ENCODE peak calls at places on chromosomes 12 and 14, in six cellular contexts. O is progenitor cell of endocrine pancreas, V is foreskin keratinocyte, X is ovary, N is AG09319, W is WTC11. T is an unnamed sample.

GRCh38 chr12:25372002-25372401 is 121.3 kb upstream of the KRAS start:
- DNase-seq in W (no peak), O (no peak), N (no peak), V (no peak), X (no peak), T (no peak)

GRCh38 chr14:72594099-72594901 is 299.6 kb downstream of the DPF3 start:
- DNase-seq in O (no peak), N (no peak), V (no peak), X (no peak), W (no peak), T (no peak)

GRCh38 chr12:130468186-130468585 is 130.5 kb downstream of the PIWIL1 start:
- DNase-seq in X (no peak), N (no peak), W (no peak), O (no peak), V (no peak), T (no peak)

GRCh38 chr14:100577321-100577985 is 9.8 kb downstream of the BEGAIN start:
- DNase-seq in V (no peak), O (no peak), X (peak; percentile 14), W (peak; percentile 8), N (no peak), T (no peak)

GRCh38 chr12:75591628-75592027 is 80.2 kb upstream of the KRR1 start:
- DNase-seq in V (no peak), W (no peak), N (no peak), X (no peak), O (no peak), T (no peak)

GRCh38 chr14:60151715-60152114 is 13.5 kb downstream of the DHRS7 start:
- DNase-seq in W (no peak), N (peak; percentile 82), V (peak; percentile 82), X (no peak), O (no peak), T (no peak)

GRCh38 chr14:54147285-54147684 is 190.7 kb upstream of the BMP4 start:
- DNase-seq in X (no peak), W (no peak), V (peak; percentile 70), N (no peak), O (no peak), T (no peak)

GRCh38 chr14:106845286-106846087 is 1319.1 kb downstream of the TMEM121 start:
- DNase-seq in V (no peak), N (no peak), X (peak; percentile 55), W (no peak), O (no peak), T (no peak)

GRCh38 chr14:69886843-69887242 is 7.6 kb downstream of the SMOC1 start:
- DNase-seq in X (no peak), N (no peak), V (no peak), O (no peak), W (no peak), T (no peak)

GRCh38 chr12:26195641-26196423 is 459 bp downstream of the SSPN start:
- DNase-seq in O (peak; percentile 46), W (peak; percentile 39), N (no peak), X (peak; percentile 65), V (no peak), T (peak; percentile 37)

GRCh38 chr14:23008836-23009235 is 1.1 kb downstream of the C14orf93 start:
- DNase-seq in O (no peak), N (no peak), X (no peak), W (no peak), V (no peak), T (no peak)

GRCh38 chr12:22334696-22335290 is at the start of gene ST8SIA1:
- DNase-seq in N (no peak), W (peak; percentile 53), O (peak; percentile 54), X (peak; percentile 40), V (no peak), T (peak; percentile 57)

GRCh38 chr12:75781532-75782046 is 250.0 kb downstream of the PHLDA1 start:
- DNase-seq in N (no peak), O (no peak), V (peak; percentile 90), W (no peak), X (no peak), T (no peak)

GRCh38 chr14:100071545-100071944 is 6.3 kb downstream of the EVL start:
- DNase-seq in O (no peak), V (no peak), N (no peak), W (no peak), X (no peak), T (no peak)

GRCh38 chr14:75993567-75994041 is 8.0 kb downstream of the IFT43 start:
- DNase-seq in V (no peak), N (no peak), O (no peak), W (no peak), X (no peak), T (no peak)

GRCh38 chr12:48940181-48940580 is 14.9 kb upstream of the FKBP11 start:
- DNase-seq in X (no peak), W (no peak), V (no peak), N (no peak), O (no peak), T (no peak)

GRCh38 chr14:78154827-78155226 is 15.3 kb upstream of the NRXN3 start:
- DNase-seq in V (no peak), N (no peak), O (no peak), X (no peak), W (peak; percentile 58), T (no peak)

GRCh38 chr12:64039285-64039871 is 182.7 kb downstream of the KICS2 start:
- DNase-seq in O (no peak), W (no peak), V (no peak), X (no peak), N (peak; percentile 36), T (no peak)

GRCh38 chr14:61620130-61620946 is 75.0 kb upstream of the HIF1A start:
- DNase-seq in W (no peak), V (peak; percentile 6), O (no peak), X (no peak), N (peak; percentile 87), T (no peak)

GRCh38 chr12:26428420-26428819 is 233.0 kb downstream of the SSPN start:
- DNase-seq in W (no peak), V (no peak), X (no peak), N (no peak), O (no peak), T (no peak)

GRCh38 chr14:35261774-35262173 is 30.4 kb upstream of the PSMA6 start:
- DNase-seq in X (no peak), V (no peak), O (no peak), W (no peak), N (no peak), T (no peak)

GRCh38 chr12:90543841-90544240 is 411.1 kb downstream of the CCER1 start:
- DNase-seq in V (no peak), N (no peak), X (no peak), O (no peak), W (no peak), T (no peak)

GRCh38 chr14:75542585-75543091 is 20.4 kb downstream of the BATF start:
- DNase-seq in O (no peak), W (no peak), N (peak; percentile 4), V (no peak), X (no peak), T (no peak)

GRCh38 chr14:100979780-100980179 is 76.3 kb upstream of the RTL1 start:
- DNase-seq in N (peak; percentile 11), V (peak; percentile 55), W (no peak), X (no peak), O (no peak), T (no peak)

GRCh38 chr12:57637364-57637763 is 4.4 kb upstream of the B4GALNT1 start:
- DNase-seq in W (no peak), O (no peak), V (no peak), X (no peak), N (no peak), T (no peak)
- TF ChIP-seq CTCF in W (no peak), O (no peak), V (peak; percentile 25), X (no peak), N (no peak), T (peak; percentile 17)

GRCh38 chr14:87013583-87013982 is 979.4 kb downstream of the GALC start:
- DNase-seq in N (no peak), X (no peak), V (peak; percentile 26), O (no peak), W (no peak), T (no peak)

GRCh38 chr14:87018294-87018693 is 974.7 kb downstream of the GALC start:
- DNase-seq in O (no peak), N (no peak), X (no peak), W (no peak), V (no peak), T (no peak)

GRCh38 chr14:87017335-87017734 is 975.6 kb downstream of the GALC start:
- DNase-seq in W (no peak), V (no peak), X (no peak), O (no peak), N (no peak), T (no peak)

GRCh38 chr14:87014854-87015253 is 978.1 kb downstream of the GALC start:
- DNase-seq in N (no peak), O (no peak), W (no peak), V (no peak), X (no peak), T (no peak)
- TF ChIP-seq CTCF in N (no peak), O (peak; percentile 19), W (no peak), V (peak; percentile 48), X (no peak), T (peak; percentile 23)

GRCh38 chr12:109475993-109476806 is 900 bp downstream of the KCTD10 start:
- DNase-seq in X (no peak), V (no peak), N (no peak), W (no peak), O (no peak), T (no peak)

GRCh38 chr12:109476807-109477184 is 304 bp downstream of the KCTD10 start:
- DNase-seq in V (no peak), X (no peak), O (no peak), N (no peak), W (no peak), T (no peak)

GRCh38 chr12:109477963-109478315 is 505 bp downstream of the UBE3B start:
- DNase-seq in X (no peak), N (no peak), O (no peak), V (no peak), W (no peak), T (no peak)

GRCh38 chr12:109475121-109475520 is 2.0 kb downstream of the KCTD10 start:
- DNase-seq in X (no peak), O (no peak), W (no peak), V (no peak), N (no peak), T (no peak)

GRCh38 chr12:109477185-109477962 is at the start of the genes KCTD10 and UBE3B:
- DNase-seq in N (peak; percentile 84), X (peak; percentile 91), W (peak; percentile 89), V (peak; percentile 66), O (peak; percentile 75), T (peak; percentile 84)
- TF ChIP-seq CTCF in N (no peak), X (no peak), W (no peak), V (no peak), O (no peak), T (no peak)

GRCh38 chr12:55972906-55973597 is 826 bp upstream of the RAB5B start:
- DNase-seq in V (peak; percentile 49), N (no peak), O (no peak), W (no peak), X (no peak), T (no peak)

GRCh38 chr12:55970775-55971174 is 3.1 kb upstream of the RAB5B start:
- DNase-seq in N (no peak), O (no peak), W (no peak), V (no peak), X (no peak), T (no peak)

GRCh38 chr12:55972045-55972843 is 1.6 kb upstream of the RAB5B start:
- DNase-seq in N (no peak), V (peak; percentile 74), X (no peak), O (no peak), W (no peak), T (no peak)

GRCh38 chr12:55974308-55974724 is 438 bp downstream of the RAB5B start:
- DNase-seq in V (no peak), N (no peak), W (peak; percentile 54), X (no peak), O (peak; percentile 55), T (no peak)

GRCh38 chr12:55973598-55974307 is at the start of gene RAB5B:
- DNase-seq in N (peak; percentile 100), V (peak; percentile 100), O (peak; percentile 95), W (peak; percentile 99), X (peak; percentile 99), T (peak; percentile 87)
- TF ChIP-seq CTCF in N (no peak), V (no peak), O (no peak), W (no peak), X (no peak), T (no peak)

T was measured in neural crest cell.